ENCODE peak calls at places on chromosomes 3 and 15, in six cellular contexts. X, Y, H, O, R and J are unnamed samples.

GRCh38 chr3:184366619-184367321 is 5.3 kb downstream of the POLR2H start:
- DNase-seq in X (peak; percentile 71), Y (peak; percentile 22), H (no peak), O (no peak), R (no peak), J (no peak)

GRCh38 chr15:89502867-89503595 is 6.6 kb upstream of the RHCG start:
- DNase-seq in X (no peak), Y (no peak), H (peak; percentile 17), O (no peak), R (no peak), J (peak; percentile 77)

GRCh38 chr3:145739926-145740325 is 421.1 kb downstream of the PLOD2 start:
- DNase-seq in X (peak; percentile 2), Y (peak; percentile 8), H (no peak), O (no peak), R (no peak), J (no peak)

GRCh38 chr15:48876057-48876456 is 1.9 kb upstream of the EID1 start:
- DNase-seq in X (no peak), Y (no peak), H (no peak), O (no peak), R (no peak), J (peak; percentile 59)

GRCh38 chr3:126558336-126559071 is at the start of gene C3orf22:
- DNase-seq in X (no peak), Y (no peak), H (peak; percentile 24), O (no peak), R (peak; percentile 41), J (no peak)

GRCh38 chr3:115706311-115706829 is 83.1 kb downstream of the GAP43 start:
- DNase-seq in X (peak; percentile 83), Y (peak; percentile 31), H (no peak), O (no peak), R (no peak), J (no peak)

GRCh38 chr3:188170461-188171459 is 16.8 kb downstream of the LPP start:
- DNase-seq in X (no peak), Y (no peak), H (no peak), O (no peak), R (no peak), J (peak; percentile 38)

GRCh38 chr3:127149621-127150310 is 43.2 kb upstream of the PRR23E start:
- DNase-seq in X (no peak), Y (no peak), H (no peak), O (no peak), R (no peak), J (no peak)

GRCh38 chr15:69825941-69826817 is 271.5 kb downstream of the TLE3 start:
- DNase-seq in X (no peak), Y (peak; percentile 82), H (no peak), O (no peak), R (no peak), J (no peak)

GRCh38 chr3:173921741-173922140 is 524.2 kb downstream of the NLGN1 start:
- DNase-seq in X (no peak), Y (no peak), H (no peak), O (no peak), R (no peak), J (no peak)

GRCh38 chr3:11576453-11576852 is 67.3 kb downstream of the VGLL4 start:
- DNase-seq in X (no peak), Y (no peak), H (no peak), O (no peak), R (no peak), J (no peak)

GRCh38 chr15:74264081-74264501 is 28.0 kb downstream of the CCDC33 start:
- DNase-seq in X (no peak), Y (no peak), H (no peak), O (no peak), R (no peak), J (no peak)

GRCh38 chr15:42141246-42141645 is 15.2 kb downstream of the PLA2G4F start:
- DNase-seq in X (no peak), Y (no peak), H (no peak), O (no peak), R (no peak), J (no peak)

GRCh38 chr3:45826321-45826720 is 15.6 kb downstream of the LZTFL1 start:
- DNase-seq in X (no peak), Y (no peak), H (no peak), O (no peak), R (no peak), J (no peak)

GRCh38 chr3:191499307-191500125 is 38.6 kb downstream of the PYDC2 start:
- DNase-seq in X (peak; percentile 16), Y (no peak), H (peak; percentile 32), O (no peak), R (peak; percentile 52), J (no peak)

GRCh38 chr15:41568350-41569017 is 9.5 kb downstream of the TYRO3 start:
- DNase-seq in X (peak; percentile 37), Y (peak; percentile 64), H (peak; percentile 89), O (peak; percentile 86), R (peak; percentile 80), J (no peak)

GRCh38 chr15:32030795-32031194 is 480 bp downstream of the CHRNA7 start:
- DNase-seq in X (no peak), Y (no peak), H (peak; percentile 41), O (no peak), R (no peak), J (no peak)

GRCh38 chr3:146308682-146309081 is 57.8 kb upstream of the PLSCR4 start:
- DNase-seq in X (peak; percentile 85), Y (peak; percentile 35), H (no peak), O (no peak), R (no peak), J (no peak)

GRCh38 chr3:189995129-189995528 is 125.6 kb downstream of the P3H2 start:
- DNase-seq in X (peak; percentile 42), Y (peak; percentile 65), H (peak; percentile 35), O (no peak), R (no peak), J (no peak)

GRCh38 chr3:158652463-158652862 is 8.1 kb downstream of the GFM1 start:
- DNase-seq in X (no peak), Y (no peak), H (no peak), O (no peak), R (no peak), J (no peak)

GRCh38 chr3:43432462-43432861 is 146.1 kb downstream of the SNRK start:
- DNase-seq in X (no peak), Y (no peak), H (no peak), O (no peak), R (no peak), J (no peak)

GRCh38 chr3:188581365-188581764 is 427.4 kb downstream of the LPP start:
- DNase-seq in X (no peak), Y (no peak), H (no peak), O (no peak), R (no peak), J (no peak)

GRCh38 chr3:47000198-47000815 is 20.8 kb downstream of the NBEAL2 start:
- DNase-seq in X (peak; percentile 46), Y (peak; percentile 46), H (no peak), O (no peak), R (no peak), J (no peak)

GRCh38 chr15:75454471-75455418 is 3.3 kb upstream of the SIN3A start:
- DNase-seq in X (no peak), Y (peak; percentile 81), H (peak; percentile 65), O (peak; percentile 69), R (peak; percentile 82), J (peak; percentile 41)

GRCh38 chr15:70217246-70218160 is 119.8 kb upstream of the TLE3 start:
- DNase-seq in X (no peak), Y (no peak), H (no peak), O (no peak), R (no peak), J (no peak)

GRCh38 chr3:149534671-149535394 is 60.3 kb downstream of the TM4SF4 start:
- DNase-seq in X (peak; percentile 67), Y (peak; percentile 82), H (no peak), O (no peak), R (no peak), J (no peak)

GRCh38 chr3:154758109-154758868 is 321.8 kb upstream of the MME start:
- DNase-seq in X (peak; percentile 70), Y (peak; percentile 42), H (no peak), O (no peak), R (no peak), J (peak; percentile 49)

GRCh38 chr3:77096966-77097890 is 57.3 kb downstream of the ROBO2 start:
- DNase-seq in X (peak; percentile 46), Y (no peak), H (no peak), O (no peak), R (no peak), J (no peak)

GRCh38 chr3:114089675-114090074 is 33.1 kb downstream of the QTRT2 start:
- DNase-seq in X (no peak), Y (no peak), H (no peak), O (no peak), R (no peak), J (no peak)

GRCh38 chr3:71908001-71908400 is 123.1 kb upstream of the PROK2 start:
- DNase-seq in X (no peak), Y (no peak), H (no peak), O (no peak), R (no peak), J (no peak)

GRCh38 chr3:71902258-71903128 is 117.5 kb upstream of the PROK2 start:
- DNase-seq in X (no peak), Y (no peak), H (no peak), O (no peak), R (no peak), J (no peak)

GRCh38 chr3:71900057-71900456 is 115.1 kb upstream of the PROK2 start:
- DNase-seq in X (no peak), Y (no peak), H (no peak), O (no peak), R (no peak), J (no peak)

GRCh38 chr3:71910107-71910506 is 125.2 kb upstream of the PROK2 start:
- DNase-seq in X (no peak), Y (no peak), H (no peak), O (no peak), R (no peak), J (no peak)

GRCh38 chr3:71905426-71905825 is 120.5 kb upstream of the PROK2 start:
- DNase-seq in X (no peak), Y (no peak), H (no peak), O (no peak), R (no peak), J (peak; percentile 6)
- H3K14ac ChIP-seq in X (no peak overlapping the region), Y (no peak overlapping the region), H (no peak overlapping the region), O (no peak overlapping the region), R (no peak overlapping the region), J (no peak overlapping the region)

GRCh38 chr15:22265056-22265945 is 185.0 kb downstream of the OR4M2 start:
- DNase-seq in X (no peak), Y (no peak), H (no peak), O (no peak), R (no peak), J (no peak)
- H3K14ac ChIP-seq in X (no peak overlapping the region), Y (no peak overlapping the region), H (no peak overlapping the region), O (no peak overlapping the region), R (no peak overlapping the region), J (no peak overlapping the region)

GRCh38 chr3:71532639-71533395 is 50.7 kb downstream of the FOXP1 start:
- DNase-seq in X (peak; percentile 51), Y (peak; percentile 29), H (no peak), O (no peak), R (no peak), J (peak; percentile 80)
- H3K14ac ChIP-seq in X (peak overlapping the region; percentile 12), Y (no peak overlapping the region), H (no peak overlapping the region), O (no peak overlapping the region), R (no peak overlapping the region), J (no peak overlapping the region)

DNA sequence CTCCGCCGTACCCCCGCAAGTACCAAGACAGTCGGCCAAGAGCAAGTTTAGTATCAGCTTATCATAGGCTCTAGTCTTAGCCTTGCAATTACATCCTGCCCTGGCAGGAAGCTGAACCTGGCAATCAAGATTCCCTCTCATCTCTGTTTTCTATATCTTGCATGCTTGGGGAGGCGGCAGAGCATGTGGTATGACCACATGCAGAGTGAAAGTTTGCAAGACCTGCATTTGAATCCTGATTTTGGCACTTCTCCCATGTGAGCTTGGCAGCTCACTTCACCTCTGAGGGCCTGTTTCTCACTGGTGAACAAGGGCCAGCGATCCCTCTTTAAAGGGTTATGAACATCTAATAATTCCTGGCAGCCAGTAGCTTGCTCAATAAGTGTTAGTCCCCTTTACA is 106.1 kb upstream of the FRMD4B start:
- DNase-seq in X (no peak), Y (no peak), H (no peak), O (no peak), R (no peak), J (no peak)
- H3K14ac ChIP-seq in X (no peak overlapping the region), Y (no peak overlapping the region), H (no peak overlapping the region), O (no peak overlapping the region), R (no peak overlapping the region), J (no peak overlapping the region)